ENCODE peak calls at places on chromosome 5, in seven cellular contexts. M is COR-L47; R is MCF 10A; Y is AG09309; E is activated naive CD4-positive, alpha-beta T cell treated with anti-CD3 and anti-CD28 coated beads for 36 hours; V is NCI-H1092 treated with DMSO at 0.1 percent for 48 hours; F is Right ventricle myocardium inferior. T is an unnamed sample.

GRCh38 chr5:32426440-32427151 is 17.9 kb downstream of the ZFR start:
- DNase-seq in M (no peak), E (no peak), V (no peak), Y (no peak), F (no peak), R (no peak), T (no peak)

GRCh38 chr5:141846031-141846430 is 32.2 kb downstream of the PCDH1 start:
- DNase-seq in E (no peak), F (no peak), V (peak), Y (no peak), R (no peak), M (peak), T (no peak)

GRCh38 chr5:176658007-176658599 is 10.8 kb downstream of the TSPAN17 start:
- DNase-seq in R (peak), E (peak), F (no peak), M (peak), Y (peak), V (peak), T (no peak)

GRCh38 chr5:32712463-32713395 is 1.6 kb downstream of the NPR3 start:
- DNase-seq in Y (no peak), V (no peak), F (no peak), E (no peak), R (no peak), M (no peak), T (no peak)

GRCh38 chr5:40483316-40483715 is 196.4 kb upstream of the PTGER4 start:
- DNase-seq in F (no peak), V (no peak), Y (no peak), M (no peak), R (peak), E (no peak), T (no peak)

GRCh38 chr5:148382961-148383360 is 797 bp upstream of the FBXO38 start:
- DNase-seq in M (no peak), Y (no peak), E (no peak), F (no peak), V (no peak), R (peak), T (no peak)

GRCh38 chr5:14054965-14055963 is 87.9 kb upstream of the TRIO start:
- DNase-seq in M (no peak), F (no peak), Y (no peak), E (no peak), R (no peak), V (no peak), T (peak)

GRCh38 chr5:175032741-175033151 is 308.4 kb downstream of the MSX2 start:
- DNase-seq in Y (no peak), F (no peak), R (no peak), V (no peak), E (no peak), M (no peak), T (no peak)

GRCh38 chr5:102930244-102930643 is 175.1 kb downstream of the PAM start:
- DNase-seq in R (no peak), Y (no peak), E (no peak), V (no peak), M (no peak), F (no peak), T (no peak)

GRCh38 chr5:157651623-157652376 is 438 bp downstream of the SOX30 start:
- DNase-seq in Y (no peak), M (no peak), F (peak), R (no peak), V (peak), E (peak), T (no peak)

GRCh38 chr5:6302684-6303083 is 75.7 kb downstream of the MED10 start:
- DNase-seq in M (no peak), V (no peak), F (no peak), R (peak), E (peak), Y (no peak), T (no peak)

GRCh38 chr5:123285122-123286011 is 137.8 kb downstream of the CEP120 start:
- DNase-seq in Y (no peak), F (no peak), M (no peak), E (no peak), R (no peak), V (no peak), T (no peak)

GRCh38 chr5:177116631-177117373 is 16.8 kb upstream of the NSD1 start:
- DNase-seq in E (peak), M (no peak), Y (no peak), F (peak), R (no peak), V (no peak), T (no peak)

GRCh38 chr5:10701567-10702039 is 59.4 kb downstream of the DAP start:
- DNase-seq in F (no peak), R (peak), E (peak), V (peak), M (no peak), Y (no peak), T (no peak)

GRCh38 chr5:59007460-59008063 is 424.7 kb downstream of the RAB3C start:
- DNase-seq in Y (peak), R (peak), M (peak), F (no peak), E (no peak), V (peak), T (no peak)

T was measured in AG04449.